ENCODE peak calls at places on chromosomes 6 and 20, in seven cellular contexts. U is stimulated activated CD8-positive, alpha-beta memory T cell treated with anti-CD3 and anti-CD28 coated beads, Interleukin-4, amount 100 ng/mL, for 48 hours; D is GM03348; Y is activated CD4-positive, alpha-beta T cell treated with anti-CD3 and anti-CD28 coated beads for 48 hours; H is ureter; C is GM20000; Z is CD8-positive, alpha-beta T cell. I is an unnamed sample.

GRCh38 chr6:6946477-6947145 is 161.2 kb upstream of the RREB1 start:
- DNase-seq in D (no peak), U (no peak), C (no peak), H (no peak), Z (no peak), Y (no peak), I (no peak)

GRCh38 chr6:90905351-90905750 is 318.5 kb upstream of the MAP3K7 start:
- DNase-seq in Z (no peak), H (no peak), C (no peak), D (no peak), U (no peak), Y (no peak), I (no peak)

GRCh38 chr6:6925391-6926164 is 182.2 kb upstream of the RREB1 start:
- DNase-seq in C (no peak), Z (no peak), D (peak; percentile 33), H (no peak), Y (no peak), U (no peak), I (no peak)

GRCh38 chr6:34143884-34144580 is 1.9 kb downstream of the GRM4 start:
- DNase-seq in Z (peak; percentile 24), Y (peak; percentile 63), C (peak; percentile 61), D (peak; percentile 33), U (peak; percentile 69), H (no peak), I (no peak)

GRCh38 chr20:37570419-37570818 is 42.7 kb upstream of the BLCAP start:
- DNase-seq in Y (no peak), D (no peak), C (no peak), H (no peak), U (no peak), Z (no peak), I (no peak)

GRCh38 chr6:35733633-35734032 is 3.2 kb upstream of the ARMC12 start:
- DNase-seq in Z (no peak), U (no peak), D (no peak), C (no peak), H (no peak), Y (no peak), I (no peak)

GRCh38 chr20:44771172-44771535 is 25.5 kb downstream of the KCNK15 start:
- DNase-seq in Y (no peak), D (no peak), Z (no peak), H (no peak), U (no peak), C (no peak), I (no peak)

GRCh38 chr6:165774903-165775608 is 112.0 kb upstream of the PDE10A start:
- DNase-seq in C (no peak), D (no peak), Z (no peak), Y (no peak), H (no peak), U (no peak), I (peak; percentile 38)

GRCh38 chr6:79431469-79431868 is 105.8 kb downstream of the LCA5 start:
- DNase-seq in Z (no peak), U (no peak), H (no peak), C (no peak), D (no peak), Y (no peak), I (no peak)

GRCh38 chr6:105794263-105794662 is 291.9 kb upstream of the PRDM1 start:
- DNase-seq in Y (no peak), U (no peak), H (peak; percentile 71), Z (no peak), C (no peak), D (peak; percentile 20), I (peak; percentile 77)